ENCODE peak calls at places on chromosomes 11 and 22, in eight cellular contexts. S, X, O, Z, U, W, A and I are unnamed samples. For H3K4me1, the result is how much of the 10 kb centered on the place peaks cover.

GRCh38 chr11:32266611-32267010 is 168.7 kb downstream of the WT1 start:
- DNase-seq in S (no peak), X (no peak), O (no peak), Z (no peak), U (no peak), W (no peak), A (no peak), I (no peak)

GRCh38 chr11:44361883-44362282 is 51.9 kb upstream of the ALX4 start:
- DNase-seq in S (no peak), X (no peak), O (no peak), Z (no peak), U (no peak), W (no peak), A (no peak), I (no peak)

GRCh38 chr11:14059491-14059890 is 97.0 kb downstream of the SPON1 start:
- DNase-seq in S (no peak), X (no peak), O (no peak), Z (no peak), U (no peak), W (no peak), A (no peak), I (no peak)

GRCh38 chr11:118353084-118353710 is 6.2 kb upstream of the UBE4A start:
- DNase-seq in S (no peak), X (no peak), O (no peak), Z (no peak), U (no peak), W (no peak), A (no peak), I (no peak)

GRCh38 chr11:95459268-95460040 is 228.5 kb upstream of the SESN3 start:
- DNase-seq in S (no peak), X (no peak), O (no peak), Z (no peak), U (no peak), W (no peak), A (no peak), I (no peak)

GRCh38 chr11:85299247-85299646 is 327.9 kb downstream of the DLG2 start:
- DNase-seq in S (no peak), X (no peak), O (no peak), Z (no peak), U (no peak), W (no peak), A (no peak), I (no peak)

GRCh38 chr22:24040946-24041345 is 29.8 kb downstream of the CABIN1 start:
- DNase-seq in S (no peak), X (no peak), O (no peak), Z (no peak), U (no peak), W (no peak), A (no peak), I (no peak)

GRCh38 chr11:131910491-131911387 is 540.3 kb downstream of the NTM start:
- DNase-seq in S (no peak), X (no peak), O (no peak), Z (no peak), U (no peak), W (no peak), A (no peak), I (no peak)

GRCh38 chr11:70466154-70466553 is 67.8 kb downstream of the CTTN start:
- DNase-seq in S (no peak), X (no peak), O (no peak), Z (no peak), U (no peak), W (no peak), A (no peak), I (peak)

GRCh38 chr11:114705280-114706024 is 27.1 kb downstream of the NXPE2 start:
- DNase-seq in S (no peak), X (no peak), O (no peak), Z (no peak), U (no peak), W (peak), A (peak), I (no peak)

GRCh38 chr11:28836285-28837081 is 728.3 kb downstream of the METTL15 start:
- DNase-seq in S (no peak), X (peak), O (no peak), Z (no peak), U (no peak), W (no peak), A (no peak), I (peak)

GRCh38 chr11:35227551-35228341 is 88.8 kb downstream of the CD44 start:
- DNase-seq in S (no peak), X (no peak), O (no peak), Z (no peak), U (no peak), W (no peak), A (no peak), I (no peak)

GRCh38 chr11:9386901-9387300 is 2.4 kb downstream of the IPO7 start:
- DNase-seq in S (no peak), X (no peak), O (no peak), Z (no peak), U (no peak), W (no peak), A (no peak), I (no peak)

GRCh38 chr11:68582416-68583046 is 101.8 kb upstream of the GAL start:
- DNase-seq in S (no peak), X (no peak), O (no peak), Z (no peak), U (no peak), W (no peak), A (peak), I (no peak)

GRCh38 chr22:20437253-20438065 is at the start of gene SCARF2:
- DNase-seq in S (peak), X (no peak), O (no peak), Z (no peak), U (no peak), W (peak), A (peak), I (peak)
- H3K4me3 ChIP-seq in S (peak), X (no peak), O (no peak), Z (peak), U (peak), W (peak), A (peak), I (peak)

GRCh38 chr11:18332302-18332701 is 9.9 kb downstream of the GTF2H1 start:
- DNase-seq in S (no peak), X (no peak), O (no peak), Z (no peak), U (no peak), W (no peak), A (no peak), I (no peak)

GRCh38 chr11:18330921-18331320 is 8.6 kb downstream of the GTF2H1 start:
- DNase-seq in S (no peak), X (no peak), O (no peak), Z (no peak), U (no peak), W (no peak), A (no peak), I (no peak)

GRCh38 chr11:18329196-18329870 is 7.0 kb downstream of the GTF2H1 start:
- DNase-seq in S (no peak), X (peak), O (no peak), Z (no peak), U (no peak), W (no peak), A (no peak), I (no peak)

DNA sequence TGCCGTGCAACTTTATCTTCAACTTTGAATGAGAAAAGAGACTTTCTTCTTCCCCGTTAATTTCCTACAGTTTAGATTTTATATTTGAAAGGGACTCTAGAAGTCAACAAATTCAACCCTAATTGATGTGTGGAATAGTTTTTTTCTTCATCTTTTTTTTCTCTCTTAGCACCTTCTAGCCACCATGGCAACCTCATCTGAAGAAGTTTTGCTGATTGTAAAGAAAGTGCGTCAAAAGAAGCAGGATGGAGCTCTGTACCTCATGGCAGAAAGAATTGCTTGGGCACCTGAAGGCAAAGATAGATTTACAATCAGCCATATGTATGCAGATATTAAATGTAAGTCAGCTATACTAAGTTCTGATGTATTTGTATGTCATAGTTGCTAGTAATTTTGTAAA is 10.5 kb downstream of the GTF2H1 start:
- DNase-seq in S (no peak), X (no peak), O (no peak), Z (no peak), U (no peak), W (no peak), A (no peak), I (no peak)
- H3K27ac ChIP-seq in S (peak), X (no peak), O (no peak), Z (no peak), U (peak), W (no peak), A (no peak), I (no peak)

GRCh38 chr11:803467-803742 is 1.6 kb downstream of the PIDD1 start:
- DNase-seq in S (no peak), X (no peak), O (no peak), Z (no peak), U (no peak), W (no peak), A (no peak), I (no peak)
- H3K4me1 ChIP-seq in S (under half), X (under half), O (under half), Z (under half), U (under half), W (under half), A (under half), I (under half)

GRCh38 chr22:22936190-22936914 is 48.7 kb downstream of the IGLL5 start:
- DNase-seq in S (no peak), X (no peak), O (no peak), Z (no peak), U (no peak), W (no peak), A (no peak), I (no peak)
- H3K4me3 ChIP-seq in S (no peak), X (no peak), O (no peak), Z (no peak), U (no peak), W (no peak), A (no peak), I (no peak)

DNA sequence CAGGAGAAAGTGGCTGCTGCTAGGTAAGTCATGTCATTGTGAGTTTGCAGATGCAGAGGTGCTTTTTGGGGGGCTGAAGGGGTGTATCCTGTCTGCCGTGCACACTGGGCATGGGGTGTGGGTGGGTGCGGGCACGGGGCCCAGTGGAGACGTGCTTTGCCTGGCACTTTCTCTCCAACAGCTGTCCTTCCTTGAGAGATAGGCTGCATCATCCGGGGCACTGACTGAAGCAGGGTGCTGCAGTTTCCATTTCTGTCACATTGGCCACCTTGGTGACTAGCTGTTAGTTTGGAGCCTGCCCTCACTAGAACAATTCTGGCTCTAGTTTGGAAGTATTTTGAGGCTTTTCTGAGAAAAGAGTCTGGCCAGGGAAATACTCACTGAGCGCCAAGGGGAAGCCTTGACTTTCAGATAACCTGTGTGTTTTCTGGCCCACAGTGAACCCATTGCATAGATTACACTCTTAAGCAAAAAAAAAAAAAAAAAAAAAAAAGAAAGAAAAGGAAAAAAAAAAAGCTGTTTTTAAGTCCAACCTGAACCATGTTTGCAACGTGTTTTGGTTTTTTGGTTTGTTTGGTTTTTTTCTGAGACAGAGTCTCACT is 219.2 kb downstream of the NAV2 start:
- DNase-seq in S (no peak), X (no peak), O (no peak), Z (peak), U (no peak), W (no peak), A (no peak), I (peak)
- H3K27ac ChIP-seq in S (no peak), X (no peak), O (no peak), Z (peak), U (no peak), W (peak), A (no peak), I (peak)